ENCODE peak calls at places on chromosomes 12 and 14, in eight cellular contexts. One of them, this sample, is unnamed. For H3K36me3, the result is how much of the 10 kb centered on the place peaks cover.

GRCh38 chr12:68420225-68421008 is 88.3 kb upstream of the MDM1 start:
- DNase-seq in thoracic aorta: no peak
- DNase-seq in tibial artery: no peak
- DNase-seq in aorta: no peak
- DNase-seq in mesenchymal stem cell: peak
- DNase-seq in H7: peak
- DNase-seq in right lobe of liver: no peak
- DNase-seq in mucosa of descending colon: no peak
- DNase-seq in this sample: no peak

GRCh38 chr12:58283553-58283952 is 342.2 kb downstream of the ATP23 start:
- DNase-seq in mesenchymal stem cell: no peak
- DNase-seq in mucosa of descending colon: no peak
- DNase-seq in thoracic aorta: no peak
- DNase-seq in right lobe of liver: no peak
- DNase-seq in tibial artery: no peak
- DNase-seq in H7: no peak
- DNase-seq in aorta: no peak
- DNase-seq in this sample: no peak

GRCh38 chr12:7079826-7080125 is 12.5 kb downstream of the C1R start:
- DNase-seq in H7: no peak
- DNase-seq in mucosa of descending colon: no peak
- DNase-seq in right lobe of liver: no peak
- DNase-seq in mesenchymal stem cell: peak
- DNase-seq in aorta: no peak
- DNase-seq in tibial artery: no peak
- DNase-seq in thoracic aorta: no peak
- DNase-seq in this sample: no peak

GRCh38 chr12:131568336-131568735 is 142.6 kb upstream of the SFSWAP start:
- DNase-seq in mesenchymal stem cell: no peak
- DNase-seq in right lobe of liver: no peak
- DNase-seq in thoracic aorta: no peak
- DNase-seq in tibial artery: no peak
- DNase-seq in H7: no peak
- DNase-seq in mucosa of descending colon: no peak
- DNase-seq in aorta: no peak
- DNase-seq in this sample: no peak

GRCh38 chr12:43282106-43282505 is 269.9 kb downstream of the ADAMTS20 start:
- DNase-seq in thoracic aorta: no peak
- DNase-seq in mucosa of descending colon: no peak
- DNase-seq in H7: no peak
- DNase-seq in mesenchymal stem cell: peak
- DNase-seq in aorta: no peak
- DNase-seq in right lobe of liver: no peak
- DNase-seq in tibial artery: no peak
- DNase-seq in this sample: no peak

GRCh38 chr14:68807987-68808386 is 15.1 kb upstream of the ZFP36L1 start:
- DNase-seq in right lobe of liver: no peak
- DNase-seq in mucosa of descending colon: no peak
- DNase-seq in tibial artery: peak
- DNase-seq in aorta: no peak
- DNase-seq in H7: peak
- DNase-seq in thoracic aorta: no peak
- DNase-seq in mesenchymal stem cell: no peak
- DNase-seq in this sample: no peak

GRCh38 chr12:120199595-120200306 is 1.2 kb downstream of the RPLP0 start:
- DNase-seq in tibial artery: peak
- DNase-seq in aorta: peak
- DNase-seq in mesenchymal stem cell: peak
- DNase-seq in H7: no peak
- DNase-seq in thoracic aorta: no peak
- DNase-seq in right lobe of liver: no peak
- DNase-seq in mucosa of descending colon: peak
- DNase-seq in this sample: no peak

GRCh38 chr14:24670594-24670993 is 36.6 kb upstream of the GZMB start:
- DNase-seq in mucosa of descending colon: no peak
- DNase-seq in right lobe of liver: no peak
- DNase-seq in H7: no peak
- DNase-seq in tibial artery: no peak
- DNase-seq in mesenchymal stem cell: no peak
- DNase-seq in aorta: no peak
- DNase-seq in thoracic aorta: no peak
- DNase-seq in this sample: no peak

GRCh38 chr14:36605506-36605857 is 23.1 kb upstream of the NKX2-8 start:
- DNase-seq in right lobe of liver: no peak
- DNase-seq in thoracic aorta: no peak
- DNase-seq in mesenchymal stem cell: no peak
- DNase-seq in H7: peak
- DNase-seq in tibial artery: no peak
- DNase-seq in mucosa of descending colon: no peak
- DNase-seq in aorta: no peak
- DNase-seq in this sample: no peak

GRCh38 chr14:102532204-102532658 is 22.7 kb upstream of the ANKRD9 start:
- DNase-seq in right lobe of liver: no peak
- DNase-seq in aorta: no peak
- DNase-seq in mucosa of descending colon: no peak
- DNase-seq in mesenchymal stem cell: no peak
- DNase-seq in tibial artery: no peak
- DNase-seq in H7: no peak
- DNase-seq in thoracic aorta: no peak
- DNase-seq in this sample: no peak

GRCh38 chr12:5487971-5488955 is 56.4 kb downstream of the NTF3 start:
- DNase-seq in mesenchymal stem cell: peak
- DNase-seq in tibial artery: no peak
- DNase-seq in H7: no peak
- DNase-seq in aorta: no peak
- DNase-seq in mucosa of descending colon: no peak
- DNase-seq in thoracic aorta: no peak
- DNase-seq in right lobe of liver: no peak
- DNase-seq in this sample: no peak

GRCh38 chr12:54394281-54394719 is 9.8 kb upstream of the ZNF385A start:
- DNase-seq in mucosa of descending colon: no peak
- DNase-seq in mesenchymal stem cell: peak
- DNase-seq in aorta: no peak
- DNase-seq in tibial artery: no peak
- DNase-seq in H7: peak
- DNase-seq in right lobe of liver: no peak
- DNase-seq in thoracic aorta: no peak
- DNase-seq in this sample: no peak

GRCh38 chr14:87656315-87656714 is 336.7 kb downstream of the GALC start:
- DNase-seq in mesenchymal stem cell: no peak
- DNase-seq in right lobe of liver: no peak
- DNase-seq in tibial artery: no peak
- DNase-seq in mucosa of descending colon: no peak
- DNase-seq in H7: no peak
- DNase-seq in aorta: no peak
- DNase-seq in thoracic aorta: no peak
- DNase-seq in this sample: no peak

GRCh38 chr12:16555630-16556029 is 50.3 kb downstream of the LMO3 start:
- DNase-seq in mesenchymal stem cell: peak
- DNase-seq in aorta: no peak
- DNase-seq in thoracic aorta: no peak
- DNase-seq in H7: peak
- DNase-seq in mucosa of descending colon: no peak
- DNase-seq in tibial artery: no peak
- DNase-seq in right lobe of liver: no peak
- DNase-seq in this sample: no peak

GRCh38 chr12:70467908-70468733 is 102.0 kb downstream of the KCNMB4 start:
- DNase-seq in mucosa of descending colon: peak
- DNase-seq in right lobe of liver: no peak
- DNase-seq in tibial artery: no peak
- DNase-seq in aorta: no peak
- DNase-seq in mesenchymal stem cell: no peak
- DNase-seq in thoracic aorta: no peak
- DNase-seq in H7: no peak
- DNase-seq in this sample: no peak

GRCh38 chr12:4432878-4433820 is 12.5 kb downstream of the FGF6 start:
- DNase-seq in mucosa of descending colon: no peak
- DNase-seq in aorta: no peak
- DNase-seq in tibial artery: no peak
- DNase-seq in thoracic aorta: no peak
- DNase-seq in right lobe of liver: no peak
- DNase-seq in H7: no peak
- DNase-seq in mesenchymal stem cell: no peak
- DNase-seq in this sample: no peak

GRCh38 chr12:127383281-127383680 is 883.7 kb upstream of the TMEM132C start:
- DNase-seq in right lobe of liver: no peak
- DNase-seq in thoracic aorta: no peak
- DNase-seq in mucosa of descending colon: no peak
- DNase-seq in tibial artery: no peak
- DNase-seq in aorta: no peak
- DNase-seq in H7: no peak
- DNase-seq in mesenchymal stem cell: peak
- DNase-seq in this sample: no peak

GRCh38 chr14:105861985-105862465 is 335.6 kb downstream of the TMEM121 start:
- DNase-seq in aorta: peak
- DNase-seq in mesenchymal stem cell: no peak
- DNase-seq in tibial artery: no peak
- DNase-seq in H7: no peak
- DNase-seq in mucosa of descending colon: peak
- DNase-seq in right lobe of liver: no peak
- DNase-seq in thoracic aorta: no peak
- DNase-seq in this sample: peak

GRCh38 chr12:38350342-38351181 is 34.0 kb downstream of the ALG10B start:
- DNase-seq in H7: no peak
- DNase-seq in thoracic aorta: no peak
- DNase-seq in aorta: no peak
- DNase-seq in tibial artery: no peak
- DNase-seq in mucosa of descending colon: no peak
- DNase-seq in right lobe of liver: no peak
- DNase-seq in mesenchymal stem cell: no peak
- DNase-seq in this sample: no peak

GRCh38 chr12:109291531-109292341 is 17.3 kb downstream of the FOXN4 start:
- DNase-seq in aorta: peak
- DNase-seq in mucosa of descending colon: peak
- DNase-seq in H7: peak
- DNase-seq in thoracic aorta: no peak
- DNase-seq in tibial artery: peak
- DNase-seq in right lobe of liver: no peak
- DNase-seq in mesenchymal stem cell: peak
- DNase-seq in this sample: peak

GRCh38 chr12:6372403-6373003 is 2.9 kb downstream of the SCNN1A start:
- DNase-seq in aorta: peak
- DNase-seq in thoracic aorta: no peak
- DNase-seq in H7: peak
- DNase-seq in tibial artery: peak
- DNase-seq in mucosa of descending colon: no peak
- DNase-seq in mesenchymal stem cell: peak
- DNase-seq in right lobe of liver: no peak
- DNase-seq in this sample: no peak

GRCh38 chr12:75437564-75437963 is 43.0 kb upstream of the GLIPR1 start:
- DNase-seq in tibial artery: no peak
- DNase-seq in thoracic aorta: no peak
- DNase-seq in right lobe of liver: no peak
- DNase-seq in H7: no peak
- DNase-seq in mucosa of descending colon: no peak
- DNase-seq in mesenchymal stem cell: peak
- DNase-seq in aorta: no peak
- DNase-seq in this sample: no peak

GRCh38 chr14:67645414-67645813 is 25.7 kb downstream of the ARG2 start:
- DNase-seq in right lobe of liver: no peak
- DNase-seq in mesenchymal stem cell: no peak
- DNase-seq in aorta: no peak
- DNase-seq in H7: no peak
- DNase-seq in tibial artery: no peak
- DNase-seq in thoracic aorta: no peak
- DNase-seq in mucosa of descending colon: no peak
- DNase-seq in this sample: no peak
- H3K36me3 ChIP-seq in right lobe of liver: under half
- H3K36me3 ChIP-seq in mesenchymal stem cell: under half
- H3K36me3 ChIP-seq in aorta: under half
- H3K36me3 ChIP-seq in H7: under half
- H3K36me3 ChIP-seq in tibial artery: under half
- H3K36me3 ChIP-seq in thoracic aorta: under half
- H3K36me3 ChIP-seq in mucosa of descending colon: under half
- H3K36me3 ChIP-seq in this sample: under half

DNA sequence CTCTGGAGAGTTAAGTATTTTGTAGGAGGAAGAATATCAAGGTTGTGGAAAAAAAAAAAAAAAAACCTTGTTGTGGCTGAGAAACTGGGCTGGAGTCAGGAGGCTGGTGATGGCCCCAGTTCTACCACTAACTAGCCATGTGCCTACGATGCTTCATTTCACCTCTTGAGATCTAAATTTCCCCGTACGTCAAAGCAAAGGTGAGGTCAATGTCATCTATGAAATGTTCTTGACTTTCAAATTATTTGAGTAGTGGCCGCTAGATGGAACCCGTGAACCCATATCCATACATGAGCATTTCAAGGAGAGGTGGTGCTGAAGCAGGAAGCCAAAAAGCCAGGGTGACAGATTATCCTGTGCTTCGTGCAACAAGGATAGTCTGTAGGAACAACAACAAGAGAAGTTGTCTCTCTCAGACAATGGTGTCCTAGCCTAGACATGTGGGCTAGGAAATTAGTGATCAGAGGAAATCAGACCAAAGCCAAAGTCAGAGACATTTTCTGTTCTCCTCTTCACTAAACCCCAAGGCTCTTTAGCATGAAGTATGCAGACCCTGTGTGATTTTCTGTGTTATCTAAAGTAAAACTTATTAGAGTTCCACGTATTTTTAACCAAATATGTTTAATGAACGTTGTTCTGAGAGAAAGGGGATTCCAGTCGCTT is 95.5 kb upstream of the ETV6 start:
- DNase-seq in thoracic aorta: no peak
- DNase-seq in right lobe of liver: no peak
- DNase-seq in mesenchymal stem cell: peak
- DNase-seq in tibial artery: peak
- DNase-seq in aorta: no peak
- DNase-seq in mucosa of descending colon: no peak
- DNase-seq in H7: peak
- DNase-seq in this sample: no peak
- H3K36me3 ChIP-seq in thoracic aorta: under half
- H3K36me3 ChIP-seq in right lobe of liver: under half
- H3K36me3 ChIP-seq in mesenchymal stem cell: under half
- H3K36me3 ChIP-seq in tibial artery: under half
- H3K36me3 ChIP-seq in aorta: under half
- H3K36me3 ChIP-seq in mucosa of descending colon: under half
- H3K36me3 ChIP-seq in H7: under half
- H3K36me3 ChIP-seq in this sample: under half

DNA sequence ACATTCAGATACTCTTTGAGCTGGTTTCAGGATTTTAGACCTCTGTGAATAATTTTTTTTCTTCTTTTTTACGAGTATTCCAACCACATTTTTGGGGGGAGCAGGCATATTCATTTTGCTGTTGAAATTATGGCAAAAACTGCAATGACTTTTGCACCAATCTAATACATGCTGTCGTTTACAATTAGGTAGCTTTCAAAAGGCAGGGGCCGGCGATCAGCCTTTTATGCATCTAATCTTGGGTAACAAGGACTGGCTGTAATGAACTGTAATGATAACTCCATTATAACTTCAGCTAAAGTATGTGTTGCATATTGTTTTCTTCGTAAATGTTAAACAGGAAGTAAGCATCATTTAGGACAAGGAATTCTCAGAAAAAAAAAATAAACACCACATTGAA is 30.4 kb upstream of the KLRF1 start:
- DNase-seq in tibial artery: no peak
- DNase-seq in mucosa of descending colon: no peak
- DNase-seq in thoracic aorta: no peak
- DNase-seq in mesenchymal stem cell: no peak
- DNase-seq in aorta: no peak
- DNase-seq in right lobe of liver: no peak
- DNase-seq in H7: no peak
- DNase-seq in this sample: no peak
- H3K36me3 ChIP-seq in tibial artery: under half
- H3K36me3 ChIP-seq in mucosa of descending colon: under half
- H3K36me3 ChIP-seq in thoracic aorta: under half
- H3K36me3 ChIP-seq in mesenchymal stem cell: under half
- H3K36me3 ChIP-seq in aorta: under half
- H3K36me3 ChIP-seq in right lobe of liver: under half
- H3K36me3 ChIP-seq in H7: under half
- H3K36me3 ChIP-seq in this sample: under half

GRCh38 chr12:51062631-51063397 is 14.7 kb downstream of the LETMD1 start:
- DNase-seq in aorta: no peak
- DNase-seq in H7: no peak
- DNase-seq in thoracic aorta: no peak
- DNase-seq in mucosa of descending colon: no peak
- DNase-seq in right lobe of liver: no peak
- DNase-seq in tibial artery: no peak
- DNase-seq in mesenchymal stem cell: no peak
- DNase-seq in this sample: no peak
- H3K36me3 ChIP-seq in aorta: under half
- H3K36me3 ChIP-seq in H7: under half
- H3K36me3 ChIP-seq in thoracic aorta: half or more
- H3K36me3 ChIP-seq in mucosa of descending colon: under half
- H3K36me3 ChIP-seq in right lobe of liver: under half
- H3K36me3 ChIP-seq in tibial artery: half or more
- H3K36me3 ChIP-seq in mesenchymal stem cell: half or more
- H3K36me3 ChIP-seq in this sample: half or more

This sample was measured in left ventricle myocardium inferior.